ENCODE peak calls at places on chromosomes 13 and 19, in nine cellular contexts. N is NB4, S is Peyer's patch, W is right lobe of liver, I is tibial nerve, H is sigmoid colon, P is prostate gland, E is uterus, J is ovary. O is an unnamed sample.
A peak's percentile ranks its signal among the peaks of the same experiment; 100 is the strongest.

GRCh38 chr13:85313761-85314503 is 485.3 kb downstream of the SLITRK6 start:
- DNase-seq in N (no peak), S (no peak), W (no peak), I (no peak), H (no peak), P (no peak), E (no peak), J (no peak), O (peak; percentile 8)

GRCh38 chr13:44818428-44818827 is 170.8 kb downstream of the NUFIP1 start:
- DNase-seq in N (peak; percentile 42), S (no peak), W (no peak), I (no peak), H (no peak), P (no peak), E (no peak), J (no peak), O (no peak)

GRCh38 chr13:67772807-67773453 is 542.8 kb upstream of the PCDH9 start:
- DNase-seq in N (no peak), S (no peak), W (peak; percentile 48), I (no peak), H (no peak), P (no peak), E (no peak), J (no peak), O (no peak)

GRCh38 chr13:49976314-49977258 is 20.3 kb upstream of the TRIM13 start:
- DNase-seq in N (peak; percentile 85), S (peak; percentile 74), W (peak; percentile 70), I (peak; percentile 65), H (peak; percentile 79), P (peak; percentile 63), E (peak; percentile 59), J (peak; percentile 33), O (peak; percentile 29)

GRCh38 chr13:25688524-25688923 is 316.8 kb downstream of the ATP8A2 start:
- DNase-seq in N (no peak), S (no peak), W (no peak), I (no peak), H (no peak), P (no peak), E (no peak), J (no peak), O (no peak)

GRCh38 chr13:77779461-77780272 is 82.2 kb downstream of the SLAIN1 start:
- DNase-seq in N (peak; percentile 92), S (no peak), W (no peak), I (no peak), H (no peak), P (peak; percentile 54), E (peak; percentile 35), J (no peak), O (no peak)

GRCh38 chr13:93915269-93915809 is 564.1 kb downstream of the DCT start:
- DNase-seq in N (no peak), S (no peak), W (no peak), I (no peak), H (no peak), P (no peak), E (no peak), J (no peak), O (no peak)

GRCh38 chr13:48838193-48839000 is 137.3 kb upstream of the FNDC3A start:
- DNase-seq in N (no peak), S (no peak), W (no peak), I (no peak), H (no peak), P (no peak), E (no peak), J (no peak), O (no peak)

GRCh38 chr19:10922638-10923014 is 5.8 kb downstream of the YIPF2 start:
- DNase-seq in N (no peak), S (no peak), W (no peak), I (no peak), H (no peak), P (no peak), E (no peak), J (no peak), O (no peak)

GRCh38 chr13:33153421-33154381 is 131.9 kb downstream of the STARD13 start:
- DNase-seq in N (no peak), S (no peak), W (no peak), I (no peak), H (no peak), P (no peak), E (peak; percentile 47), J (no peak), O (no peak)

GRCh38 chr19:43668406-43669158 is 1.4 kb downstream of the PLAUR start:
- DNase-seq in N (peak; percentile 94), S (peak; percentile 88), W (peak; percentile 98), I (peak; percentile 99), H (peak; percentile 100), P (peak; percentile 97), E (peak; percentile 100), J (peak; percentile 99), O (peak; percentile 96)

GRCh38 chr19:7831452-7831851 is 1.4 kb downstream of the EVI5L start:
- DNase-seq in N (peak; percentile 46), S (no peak), W (no peak), I (no peak), H (no peak), P (no peak), E (no peak), J (peak; percentile 47), O (peak; percentile 59)

GRCh38 chr19:40493778-40494177 is 27.0 kb downstream of the SPTBN4 start:
- DNase-seq in N (no peak), S (no peak), W (no peak), I (no peak), H (no peak), P (no peak), E (no peak), J (no peak), O (no peak)

GRCh38 chr13:54198911-54199310 is 1170.3 kb downstream of the OLFM4 start:
- DNase-seq in N (no peak), S (no peak), W (no peak), I (no peak), H (no peak), P (no peak), E (no peak), J (no peak), O (no peak)

GRCh38 chr19:51702103-51702753 is 9.1 kb downstream of the SPACA6 start:
- DNase-seq in N (no peak), S (peak; percentile 42), W (peak; percentile 68), I (peak; percentile 82), H (peak; percentile 93), P (peak; percentile 85), E (peak; percentile 84), J (peak; percentile 90), O (no peak)

GRCh38 chr19:2387367-2388288 is 27.6 kb downstream of the TMPRSS9 start:
- DNase-seq in N (no peak), S (no peak), W (no peak), I (no peak), H (no peak), P (no peak), E (no peak), J (no peak), O (no peak)

DNA sequence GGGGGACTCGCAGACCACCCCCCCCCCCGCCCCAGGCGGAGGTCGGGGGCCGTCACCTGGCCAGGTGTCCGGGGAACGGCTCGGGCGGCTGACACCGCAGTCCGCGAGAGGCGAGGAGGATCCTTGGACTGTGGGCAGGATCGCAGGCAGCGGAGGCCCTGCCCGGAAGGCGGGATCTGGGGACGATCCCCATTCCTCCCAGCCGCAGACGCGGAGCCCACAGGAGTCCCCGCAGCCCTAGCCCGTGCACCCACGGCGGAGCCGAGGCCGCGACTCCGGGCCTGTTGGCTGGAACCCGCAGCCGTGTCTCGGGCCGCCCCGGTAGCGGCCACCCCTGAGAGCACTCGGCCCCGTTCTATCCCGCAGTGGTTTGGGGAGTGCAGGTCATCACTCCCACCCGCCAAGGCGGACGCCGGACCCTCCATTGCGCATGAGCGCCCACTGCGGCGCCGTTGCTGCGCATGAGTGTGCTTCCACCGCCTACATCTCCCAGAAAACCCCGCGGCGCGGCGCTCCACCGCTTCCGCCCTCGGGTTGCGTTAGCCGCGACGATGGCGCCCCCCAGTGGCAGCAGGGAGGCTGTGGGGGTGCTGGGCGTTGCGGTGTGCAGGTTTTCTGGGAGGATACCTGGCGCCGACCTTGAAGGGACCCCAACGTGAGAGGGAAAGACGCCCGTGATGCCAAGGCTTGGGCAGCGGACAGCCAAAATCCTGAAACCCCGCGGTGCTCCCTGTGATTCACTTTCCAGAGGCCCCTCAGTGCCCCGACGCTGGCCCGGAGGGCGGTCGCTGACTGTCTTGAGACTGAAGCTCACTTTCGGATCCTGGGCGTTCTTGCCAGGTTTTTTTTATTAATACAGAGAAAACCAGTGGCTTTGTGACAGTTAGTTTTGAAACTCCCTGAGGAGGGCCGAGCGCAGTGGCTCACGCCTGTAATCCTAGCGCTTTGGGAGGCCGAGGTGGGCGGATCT is 4.4 kb upstream of the ZNF329 start:
- DNase-seq in N (peak; percentile 90), S (peak; percentile 90), W (peak; percentile 97), I (peak; percentile 90), H (peak; percentile 97), P (peak; percentile 95), E (peak; percentile 95), J (peak; percentile 99), O (peak; percentile 85)
- TF ChIP-seq POLR2A in N (no peak), S (peak; percentile 57), W (peak; percentile 79), I (no peak), H (peak; percentile 37), P (peak; percentile 72), E (peak; percentile 82), J (peak; percentile 71), O (peak; percentile 75)

GRCh38 chr19:44675516-44675915 is 4.2 kb downstream of the CEACAM19 start:
- DNase-seq in N (no peak), S (no peak), W (no peak), I (no peak), H (no peak), P (no peak), E (no peak), J (no peak), O (no peak)
- TF ChIP-seq POLR2A in N (no peak), S (no peak), W (no peak), I (no peak), H (no peak), P (no peak), E (no peak), J (no peak), O (no peak)

GRCh38 chr19:17266975-17267788 is at the start of gene BABAM1:
- DNase-seq in N (peak; percentile 99), S (peak; percentile 97), W (peak; percentile 94), I (peak; percentile 90), H (peak; percentile 98), P (peak; percentile 98), E (peak; percentile 98), J (peak; percentile 91), O (peak; percentile 97)
- TF ChIP-seq POLR2A in N (peak; percentile 67), S (no peak), W (peak; percentile 43), I (no peak), H (peak; percentile 7), P (peak; percentile 16), E (peak; percentile 38), J (no peak), O (peak; percentile 59)

DNA sequence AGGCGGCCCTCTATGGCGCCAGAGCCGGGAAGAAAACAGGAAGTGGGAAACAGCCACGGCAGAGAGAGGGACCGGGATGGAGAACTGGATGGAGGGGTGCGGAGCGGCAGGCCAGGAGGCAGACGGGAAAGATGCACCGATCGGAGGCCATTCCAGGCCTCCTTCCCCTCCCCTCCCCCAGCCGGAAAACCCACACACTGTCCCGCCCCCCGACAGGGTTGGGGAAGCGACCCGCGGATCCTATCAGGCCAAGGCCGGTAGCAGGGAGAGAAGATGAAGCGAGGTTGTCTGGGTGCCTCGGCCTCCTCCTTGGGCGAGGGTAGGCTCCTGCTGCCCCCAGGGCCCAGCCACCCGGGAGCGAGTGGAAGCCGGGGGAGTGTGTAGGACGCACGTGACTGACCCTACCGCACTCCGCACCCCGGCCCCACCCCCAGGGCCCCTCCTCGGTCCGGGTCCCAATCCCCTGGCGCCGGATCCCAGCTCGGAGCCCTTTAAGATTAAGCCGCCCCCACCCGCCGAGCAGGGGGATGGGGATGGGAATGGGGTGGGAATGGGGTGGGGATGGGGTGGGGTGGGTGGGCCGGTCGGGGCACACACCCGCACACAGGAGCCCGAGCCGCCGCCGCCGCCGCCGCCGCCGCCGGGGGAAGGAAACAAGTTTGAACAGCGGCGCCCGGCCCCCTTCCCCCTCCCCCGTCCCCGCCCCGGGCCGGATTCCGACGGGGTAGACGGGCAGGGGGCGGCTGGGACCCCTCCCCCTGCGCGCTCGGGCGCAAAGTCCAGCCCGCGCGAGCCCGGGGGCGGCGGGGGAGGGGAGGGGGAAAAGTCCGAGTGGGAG is 1.5 kb downstream of the ERF start:
- DNase-seq in N (peak; percentile 66), S (peak; percentile 69), W (peak; percentile 77), I (no peak), H (peak; percentile 89), P (no peak), E (peak; percentile 74), J (peak; percentile 83), O (no peak)
- TF ChIP-seq POLR2A in N (no peak), S (no peak), W (no peak), I (no peak), H (peak; percentile 15), P (peak; percentile 13), E (peak; percentile 34), J (no peak), O (no peak)